ENCODE peak calls at places on chromosomes 11 and 22, in five cellular contexts. C is heart left ventricle, Z is H9, H is cardiac muscle cell, W is spleen. F is an unnamed sample. For H3K4me1, the result is how much of the 10 kb centered on the place peaks cover.

GRCh38 chr11:72635931-72636330 is 38.3 kb downstream of the PDE2A start:
- DNase-seq in C (no peak), Z (peak), H (no peak), W (no peak), F (no peak)

GRCh38 chr22:37016134-37016910 is 2.9 kb downstream of the TST start:
- DNase-seq in C (no peak), Z (no peak), H (no peak), W (no peak), F (no peak)

GRCh38 chr11:59053387-59053786 is 32.7 kb upstream of the GLYATL1B start:
- DNase-seq in C (peak), Z (peak), H (peak), W (peak), F (peak)

GRCh38 chr22:29152045-29152380 is 53.7 kb upstream of the EMID1 start:
- DNase-seq in C (no peak), Z (peak), H (no peak), W (no peak), F (no peak)

GRCh38 chr11:70650075-70650909 is 252.0 kb downstream of the CTTN start:
- DNase-seq in C (peak), Z (peak), H (peak), W (no peak), F (no peak)

GRCh38 chr11:41456288-41456687 is 3.2 kb downstream of the LRRC4C start:
- DNase-seq in C (no peak), Z (peak), H (no peak), W (no peak), F (no peak)

GRCh38 chr11:69044111-69045013 is 4.4 kb upstream of the TPCN2 start:
- DNase-seq in C (peak), Z (peak), H (peak), W (peak), F (peak)

GRCh38 chr11:11288972-11289616 is 64.0 kb downstream of the CSNK2A3 start:
- DNase-seq in C (no peak), Z (no peak), H (no peak), W (no peak), F (no peak)

GRCh38 chr11:118628861-118629549 is 21.6 kb downstream of the PHLDB1 start:
- DNase-seq in C (no peak), Z (no peak), H (no peak), W (no peak), F (no peak)

GRCh38 chr22:36659762-36660509 is 43.6 kb downstream of the CACNG2 start:
- DNase-seq in C (peak), Z (no peak), H (peak), W (peak), F (peak)

GRCh38 chr22:43587574-43587973 is 175.8 kb downstream of the MPPED1 start:
- DNase-seq in C (no peak), Z (no peak), H (peak), W (no peak), F (no peak)
- H3K4me1 ChIP-seq in C (under half), Z (under half), H (under half), W (under half), F (under half)

GRCh38 chr22:23222875-23223565 is 42.7 kb downstream of the BCR start:
- DNase-seq in C (no peak), Z (no peak), H (no peak), W (no peak), F (no peak)
- H3K4me1 ChIP-seq in C (half or more), Z (under half), H (under half), W (half or more), F (under half)

GRCh38 chr11:7525424-7525823 is 11.6 kb downstream of the PPFIBP2 start:
- DNase-seq in C (no peak), Z (no peak), H (no peak), W (no peak), F (no peak)
- H3K4me1 ChIP-seq in C (under half), Z (under half), H (under half), W (under half), F (half or more)

DNA sequence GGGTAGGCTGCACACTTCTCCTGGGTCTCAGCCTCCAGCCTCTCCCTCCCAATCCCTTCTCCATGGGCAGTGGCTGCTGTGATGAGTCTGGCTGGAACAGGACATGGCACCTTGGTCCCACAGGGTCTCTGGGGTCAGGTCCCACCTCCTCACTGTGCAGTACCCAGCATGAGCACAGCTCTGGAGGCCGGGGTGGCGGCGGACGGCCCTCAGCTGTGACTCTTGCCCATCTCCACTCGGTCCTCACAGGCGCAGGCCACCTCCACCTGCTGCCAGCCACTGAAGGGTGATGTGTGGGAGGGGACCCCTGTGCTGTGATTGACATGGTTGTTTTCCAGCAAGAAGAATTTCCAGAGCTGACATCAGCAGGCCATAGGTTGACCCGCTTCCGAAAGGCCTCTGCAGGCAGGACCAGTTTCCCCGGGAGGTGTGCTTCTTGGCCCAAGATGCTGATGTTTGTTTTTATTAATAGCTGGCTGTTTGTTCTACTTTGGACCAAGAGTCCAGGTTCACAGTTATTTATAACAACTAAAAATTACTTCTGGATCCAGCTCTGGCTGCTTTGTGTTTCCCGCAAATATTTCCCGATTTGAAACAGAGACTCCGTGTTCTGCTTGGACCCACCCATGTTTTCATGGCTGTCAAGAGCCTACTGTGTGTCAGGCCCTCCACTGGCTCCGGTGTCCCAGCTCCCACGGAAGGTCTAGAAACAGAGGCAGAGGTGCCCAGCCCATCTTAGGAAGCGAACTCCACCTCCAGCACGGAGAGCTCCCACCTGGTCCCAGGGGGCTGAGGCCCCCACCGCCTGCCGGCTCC is 45.7 kb downstream of the SCUBE1 start:
- DNase-seq in C (no peak), Z (no peak), H (no peak), W (no peak), F (no peak)
- H3K4me1 ChIP-seq in C (under half), Z (under half), H (under half), W (under half), F (under half)

DNA sequence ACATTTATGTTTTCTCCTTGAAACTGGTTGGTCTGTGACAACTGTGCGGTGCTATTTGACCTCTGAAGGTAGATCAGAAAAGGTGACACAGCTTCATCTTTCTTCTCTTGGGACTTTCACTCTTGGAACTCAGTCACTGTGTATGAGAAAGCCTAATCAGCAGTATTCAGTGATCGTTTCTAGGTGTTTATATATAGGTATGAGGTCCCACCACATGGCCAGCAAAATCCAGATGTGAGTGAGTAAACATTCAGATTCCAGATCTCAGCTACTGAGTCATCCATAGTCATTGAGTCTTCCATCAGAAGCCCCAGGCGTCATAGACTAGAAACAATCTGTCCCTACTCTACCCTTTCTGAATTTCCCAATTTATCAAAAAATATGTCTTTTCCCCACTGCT is 117.3 kb upstream of the CTSC start:
- DNase-seq in C (no peak), Z (no peak), H (no peak), W (no peak), F (no peak)
- H3K4me1 ChIP-seq in C (under half), Z (under half), H (under half), W (under half), F (under half)

GRCh38 chr11:43989162-43989961 is 46.9 kb downstream of the C11orf96 start:
- DNase-seq in C (peak), Z (peak), H (peak), W (peak), F (no peak)
- H3K4me1 ChIP-seq in C (under half), Z (under half), H (under half), W (under half), F (under half)

F was measured in gastrocnemius medialis.